ENCODE peak calls at places on chromosomes 13 and 19, in nine cellular contexts. One of them, this sample, is unnamed.

GRCh38 chr13:109795021-109795420 is 8.6 kb upstream of the IRS2 start:
- DNase-seq in psoas muscle: no peak
- DNase-seq in IMR-90: no peak
- DNase-seq in neural progenitor cell: no peak
- DNase-seq in lung: no peak
- DNase-seq in fibroblast of lung: no peak
- DNase-seq in PC-9: peak; percentile 55
- DNase-seq in Peyer's patch: no peak
- DNase-seq in PC-3: peak; percentile 48
- DNase-seq in this sample: no peak

GRCh38 chr19:2309734-2310362 is 1.9 kb upstream of the LINGO3 start:
- DNase-seq in IMR-90: peak; percentile 54
- DNase-seq in lung: no peak
- DNase-seq in PC-9: no peak
- DNase-seq in psoas muscle: no peak
- DNase-seq in PC-3: peak; percentile 43
- DNase-seq in neural progenitor cell: no peak
- DNase-seq in fibroblast of lung: peak; percentile 30
- DNase-seq in Peyer's patch: no peak
- DNase-seq in this sample: no peak

GRCh38 chr19:54302252-54302651 is 10.7 kb downstream of the LILRA5 start:
- DNase-seq in fibroblast of lung: no peak
- DNase-seq in PC-3: no peak
- DNase-seq in psoas muscle: no peak
- DNase-seq in Peyer's patch: peak; percentile 8
- DNase-seq in lung: no peak
- DNase-seq in neural progenitor cell: no peak
- DNase-seq in PC-9: no peak
- DNase-seq in IMR-90: no peak
- DNase-seq in this sample: no peak

GRCh38 chr19:17289489-17289888 is 7.8 kb downstream of the ANKLE1 start:
- DNase-seq in IMR-90: peak; percentile 90
- DNase-seq in lung: peak; percentile 72
- DNase-seq in psoas muscle: peak; percentile 79
- DNase-seq in neural progenitor cell: peak; percentile 92
- DNase-seq in fibroblast of lung: peak; percentile 92
- DNase-seq in PC-9: no peak
- DNase-seq in PC-3: peak; percentile 24
- DNase-seq in Peyer's patch: peak; percentile 36
- DNase-seq in this sample: peak; percentile 85

GRCh38 chr13:41587490-41587889 is 130.1 kb downstream of the RGCC start:
- DNase-seq in PC-9: no peak
- DNase-seq in lung: no peak
- DNase-seq in psoas muscle: no peak
- DNase-seq in PC-3: no peak
- DNase-seq in neural progenitor cell: peak; percentile 24
- DNase-seq in fibroblast of lung: no peak
- DNase-seq in IMR-90: no peak
- DNase-seq in Peyer's patch: no peak
- DNase-seq in this sample: no peak

GRCh38 chr19:18776288-18776594 is 14.9 kb downstream of the COMP start:
- DNase-seq in neural progenitor cell: no peak
- DNase-seq in lung: no peak
- DNase-seq in Peyer's patch: no peak
- DNase-seq in IMR-90: peak; percentile 72
- DNase-seq in fibroblast of lung: peak; percentile 54
- DNase-seq in PC-3: peak; percentile 55
- DNase-seq in psoas muscle: no peak
- DNase-seq in PC-9: no peak
- DNase-seq in this sample: no peak

GRCh38 chr13:41541142-41541938 is 84.0 kb downstream of the RGCC start:
- DNase-seq in PC-3: no peak
- DNase-seq in IMR-90: no peak
- DNase-seq in Peyer's patch: no peak
- DNase-seq in fibroblast of lung: no peak
- DNase-seq in psoas muscle: no peak
- DNase-seq in lung: no peak
- DNase-seq in neural progenitor cell: no peak
- DNase-seq in PC-9: no peak
- DNase-seq in this sample: no peak

GRCh38 chr13:110683203-110683883 is 22.6 kb downstream of the CARS2 start:
- DNase-seq in PC-3: peak; percentile 19
- DNase-seq in Peyer's patch: no peak
- DNase-seq in psoas muscle: no peak
- DNase-seq in PC-9: no peak
- DNase-seq in IMR-90: peak; percentile 15
- DNase-seq in neural progenitor cell: no peak
- DNase-seq in lung: no peak
- DNase-seq in fibroblast of lung: peak; percentile 19
- DNase-seq in this sample: peak; percentile 21

GRCh38 chr19:35513231-35513974 is at the start of gene DMKN:
- DNase-seq in neural progenitor cell: no peak
- DNase-seq in PC-3: peak; percentile 14
- DNase-seq in IMR-90: peak; percentile 58
- DNase-seq in Peyer's patch: no peak
- DNase-seq in psoas muscle: no peak
- DNase-seq in fibroblast of lung: peak; percentile 41
- DNase-seq in PC-9: peak; percentile 58
- DNase-seq in lung: no peak
- DNase-seq in this sample: no peak

GRCh38 chr19:56108447-56109195 is 12.5 kb downstream of the ZNF787 start:
- DNase-seq in IMR-90: peak; percentile 12
- DNase-seq in psoas muscle: peak; percentile 64
- DNase-seq in fibroblast of lung: peak; percentile 63
- DNase-seq in PC-3: no peak
- DNase-seq in PC-9: no peak
- DNase-seq in Peyer's patch: no peak
- DNase-seq in lung: no peak
- DNase-seq in neural progenitor cell: no peak
- DNase-seq in this sample: no peak

GRCh38 chr13:95255072-95255732 is 46.0 kb downstream of the ABCC4 start:
- DNase-seq in PC-9: no peak
- DNase-seq in neural progenitor cell: no peak
- DNase-seq in psoas muscle: no peak
- DNase-seq in PC-3: no peak
- DNase-seq in fibroblast of lung: no peak
- DNase-seq in Peyer's patch: no peak
- DNase-seq in IMR-90: no peak
- DNase-seq in lung: no peak
- DNase-seq in this sample: no peak

GRCh38 chr19:18128044-18128443 is 24.9 kb upstream of the PIK3R2 start:
- DNase-seq in PC-3: peak; percentile 35
- DNase-seq in fibroblast of lung: no peak
- DNase-seq in IMR-90: peak; percentile 33
- DNase-seq in Peyer's patch: no peak
- DNase-seq in lung: no peak
- DNase-seq in psoas muscle: no peak
- DNase-seq in neural progenitor cell: no peak
- DNase-seq in PC-9: no peak
- DNase-seq in this sample: no peak

GRCh38 chr13:35992964-35993363 is 138.2 kb downstream of the DCLK1 start:
- DNase-seq in psoas muscle: no peak
- DNase-seq in neural progenitor cell: no peak
- DNase-seq in IMR-90: no peak
- DNase-seq in lung: no peak
- DNase-seq in Peyer's patch: no peak
- DNase-seq in fibroblast of lung: no peak
- DNase-seq in PC-9: no peak
- DNase-seq in PC-3: no peak
- DNase-seq in this sample: no peak

GRCh38 chr19:35722897-35723296 is 5.1 kb downstream of the KMT2B start:
- DNase-seq in Peyer's patch: no peak
- DNase-seq in lung: no peak
- DNase-seq in psoas muscle: no peak
- DNase-seq in IMR-90: no peak
- DNase-seq in PC-3: no peak
- DNase-seq in fibroblast of lung: no peak
- DNase-seq in neural progenitor cell: no peak
- DNase-seq in PC-9: no peak
- DNase-seq in this sample: no peak

GRCh38 chr19:3441089-3441985 is 39.0 kb downstream of the SMIM24 start:
- DNase-seq in PC-9: no peak
- DNase-seq in IMR-90: no peak
- DNase-seq in neural progenitor cell: no peak
- DNase-seq in lung: no peak
- DNase-seq in psoas muscle: no peak
- DNase-seq in fibroblast of lung: no peak
- DNase-seq in PC-3: no peak
- DNase-seq in Peyer's patch: no peak
- DNase-seq in this sample: no peak

GRCh38 chr19:3441986-3442329 is 38.4 kb downstream of the SMIM24 start:
- DNase-seq in PC-3: no peak
- DNase-seq in Peyer's patch: no peak
- DNase-seq in PC-9: no peak
- DNase-seq in IMR-90: no peak
- DNase-seq in lung: no peak
- DNase-seq in fibroblast of lung: no peak
- DNase-seq in psoas muscle: no peak
- DNase-seq in neural progenitor cell: no peak
- DNase-seq in this sample: no peak

GRCh38 chr19:3443840-3444694 is 36.3 kb downstream of the SMIM24 start:
- DNase-seq in PC-9: no peak
- DNase-seq in IMR-90: peak; percentile 47
- DNase-seq in fibroblast of lung: peak; percentile 68
- DNase-seq in psoas muscle: no peak
- DNase-seq in PC-3: no peak
- DNase-seq in lung: no peak
- DNase-seq in Peyer's patch: no peak
- DNase-seq in neural progenitor cell: peak; percentile 91
- DNase-seq in this sample: peak; percentile 85

GRCh38 chr19:3442487-3443071 is 37.7 kb downstream of the SMIM24 start:
- DNase-seq in lung: no peak
- DNase-seq in PC-9: no peak
- DNase-seq in psoas muscle: no peak
- DNase-seq in fibroblast of lung: no peak
- DNase-seq in IMR-90: no peak
- DNase-seq in PC-3: no peak
- DNase-seq in Peyer's patch: no peak
- DNase-seq in neural progenitor cell: no peak
- DNase-seq in this sample: no peak

GRCh38 chr19:3440082-3440481 is 40.2 kb downstream of the SMIM24 start:
- DNase-seq in Peyer's patch: peak; percentile 32
- DNase-seq in PC-9: peak; percentile 12
- DNase-seq in psoas muscle: peak; percentile 82
- DNase-seq in PC-3: peak; percentile 42
- DNase-seq in lung: peak; percentile 50
- DNase-seq in IMR-90: no peak
- DNase-seq in fibroblast of lung: no peak
- DNase-seq in neural progenitor cell: peak; percentile 50
- DNase-seq in this sample: no peak
- TF ChIP-seq CTCF in Peyer's patch: peak; percentile 39
- TF ChIP-seq CTCF in PC-9: peak; percentile 50
- TF ChIP-seq CTCF in psoas muscle: peak; percentile 45
- TF ChIP-seq CTCF in PC-3: peak; percentile 58
- TF ChIP-seq CTCF in lung: peak; percentile 10
- TF ChIP-seq CTCF in IMR-90: peak; percentile 32
- TF ChIP-seq CTCF in fibroblast of lung: peak; percentile 34
- TF ChIP-seq CTCF in neural progenitor cell: peak; percentile 52
- TF ChIP-seq CTCF in this sample: peak; percentile 60

DNA sequence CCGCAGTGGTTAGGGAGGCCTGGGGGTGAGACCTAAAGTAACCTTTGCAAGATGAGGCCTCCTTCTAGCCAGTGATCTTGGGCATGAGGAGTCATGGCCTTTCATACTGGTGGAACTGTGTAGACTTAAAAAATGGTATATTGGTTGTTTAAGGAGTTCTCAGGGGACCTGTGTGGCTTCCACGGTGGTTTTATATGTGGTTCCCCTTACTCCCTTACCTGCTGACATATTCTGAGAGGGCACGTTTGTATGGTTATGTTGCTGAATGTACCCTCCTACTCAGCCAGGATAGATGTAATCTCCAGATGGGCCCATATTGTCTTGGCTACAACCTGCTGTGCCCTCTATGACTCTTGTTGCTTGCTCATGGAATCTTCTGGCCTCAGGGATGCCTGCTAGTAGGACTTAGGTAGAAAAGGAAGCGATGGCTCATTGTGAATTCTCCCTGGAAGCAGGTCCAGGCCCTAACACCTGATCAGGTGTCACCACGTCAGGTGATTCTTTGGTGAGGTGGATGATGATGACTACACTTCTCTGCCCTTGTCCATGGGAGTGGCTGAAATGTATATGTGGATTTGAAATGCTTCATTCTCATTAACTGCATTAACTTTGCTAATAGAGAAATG is 1.8 kb downstream of the ZNF460 start:
- DNase-seq in neural progenitor cell: no peak
- DNase-seq in PC-9: no peak
- DNase-seq in PC-3: peak; percentile 62
- DNase-seq in psoas muscle: no peak
- DNase-seq in lung: no peak
- DNase-seq in fibroblast of lung: no peak
- DNase-seq in IMR-90: no peak
- DNase-seq in Peyer's patch: no peak
- DNase-seq in this sample: no peak
- H3K27ac ChIP-seq in neural progenitor cell: no peak overlapping the region
- H3K27ac ChIP-seq in PC-9: peak overlapping the region; percentile 46
- H3K27ac ChIP-seq in PC-3: peak overlapping the region; percentile 84
- H3K27ac ChIP-seq in psoas muscle: peak overlapping the region; percentile 99
- H3K27ac ChIP-seq in lung: no peak overlapping the region
- H3K27ac ChIP-seq in fibroblast of lung: no peak overlapping the region
- H3K27ac ChIP-seq in IMR-90: no peak overlapping the region
- H3K27ac ChIP-seq in Peyer's patch: no peak overlapping the region
- H3K27ac ChIP-seq in this sample: no peak overlapping the region

DNA sequence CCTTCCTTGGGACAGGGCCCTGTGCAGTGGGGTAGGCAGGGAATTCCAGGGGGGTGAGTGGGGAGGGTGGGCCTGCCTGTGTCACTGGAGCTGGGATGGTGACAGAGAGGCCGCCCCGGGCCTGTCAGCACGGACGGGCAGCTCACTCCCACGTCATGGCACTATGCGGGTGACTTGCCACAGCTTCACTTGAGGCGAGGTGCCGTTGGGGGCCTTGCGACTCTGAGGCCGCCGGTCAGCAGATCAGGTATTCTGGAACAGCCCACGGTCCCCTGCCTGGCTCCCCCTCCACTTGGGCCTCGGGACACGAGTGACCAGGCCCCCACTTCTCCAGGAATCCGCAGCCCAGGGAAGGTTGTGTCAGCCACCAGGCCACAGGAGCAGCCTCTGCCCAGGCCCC is 2.9 kb upstream of the MIDN start:
- DNase-seq in fibroblast of lung: no peak
- DNase-seq in PC-9: no peak
- DNase-seq in lung: no peak
- DNase-seq in neural progenitor cell: no peak
- DNase-seq in psoas muscle: peak; percentile 88
- DNase-seq in PC-3: no peak
- DNase-seq in Peyer's patch: no peak
- DNase-seq in IMR-90: no peak
- DNase-seq in this sample: no peak
- H3K4me1 ChIP-seq in fibroblast of lung: peaks cover 27% of the 10 kb centered on the region
- H3K4me1 ChIP-seq in PC-9: peaks cover 32% of the 10 kb centered on the region
- H3K4me1 ChIP-seq in lung: no peaks in the 10 kb centered on the region
- H3K4me1 ChIP-seq in neural progenitor cell: peaks cover 8% of the 10 kb centered on the region
- H3K4me1 ChIP-seq in psoas muscle: peaks cover 60% of the 10 kb centered on the region
- H3K4me1 ChIP-seq in PC-3: peaks cover 37% of the 10 kb centered on the region
- H3K4me1 ChIP-seq in Peyer's patch: peaks cover 7% of the 10 kb centered on the region
- H3K4me1 ChIP-seq in IMR-90: peaks cover 19% of the 10 kb centered on the region
- H3K4me1 ChIP-seq in this sample: peaks cover 50% of the 10 kb centered on the region

DNA sequence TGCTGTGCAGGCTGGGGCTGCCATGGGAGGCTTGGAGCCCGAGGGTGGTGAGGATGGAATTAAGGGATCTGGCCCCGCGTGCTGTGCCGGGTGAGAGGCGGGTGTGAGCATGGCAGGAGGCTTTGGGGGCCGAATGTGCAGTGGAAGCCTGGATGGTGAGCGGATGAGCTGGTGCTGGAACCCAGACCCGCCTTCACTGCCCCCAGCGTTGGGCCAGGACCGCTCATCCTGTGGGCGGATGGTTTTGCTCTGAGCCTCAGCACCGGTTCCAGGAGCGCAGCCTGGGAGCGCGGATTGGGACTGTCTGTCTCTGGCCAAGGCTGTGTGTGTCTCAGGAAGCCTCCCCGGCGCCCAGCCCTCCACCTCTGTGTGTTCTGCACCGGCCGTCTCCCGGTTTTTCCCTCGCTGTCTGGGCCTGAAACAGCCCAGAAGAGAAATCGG is 16.7 kb downstream of the KDM4B start:
- DNase-seq in lung: no peak
- DNase-seq in neural progenitor cell: no peak
- DNase-seq in PC-9: no peak
- DNase-seq in PC-3: no peak
- DNase-seq in Peyer's patch: no peak
- DNase-seq in psoas muscle: peak; percentile 54
- DNase-seq in IMR-90: no peak
- DNase-seq in fibroblast of lung: no peak
- DNase-seq in this sample: no peak
- TF ChIP-seq CTCF in lung: no peak
- TF ChIP-seq CTCF in neural progenitor cell: no peak
- TF ChIP-seq CTCF in PC-9: no peak
- TF ChIP-seq CTCF in PC-3: no peak
- TF ChIP-seq CTCF in Peyer's patch: no peak
- TF ChIP-seq CTCF in psoas muscle: no peak
- TF ChIP-seq CTCF in IMR-90: no peak
- TF ChIP-seq CTCF in fibroblast of lung: no peak
- TF ChIP-seq CTCF in this sample: no peak